ENCODE peak calls at places on chromosomes 16 and 17, in ten cellular contexts. O is HCT116, R is right lobe of liver, M is ovary, G is stomach, K is suprapubic skin, E is body of pancreas, B is A549, D is breast epithelium, X is tibial nerve. Q is an unnamed sample.

GRCh38 chr17:79836952-79837887 is 2.0 kb downstream of the CBX4 start:
- DNase-seq in D (peak), R (peak), M (peak), E (peak), O (peak), X (no peak), K (no peak), B (peak), G (peak), Q (peak)

GRCh38 chr16:89072216-89073130 is 21.2 kb upstream of the ACSF3 start:
- DNase-seq in E (no peak), X (no peak), M (no peak), G (no peak), K (no peak), O (no peak), B (no peak), D (no peak), R (no peak), Q (no peak)

GRCh38 chr16:62741692-62742091 is 705.5 kb upstream of the CDH8 start:
- DNase-seq in B (no peak), R (no peak), X (no peak), K (no peak), G (no peak), O (no peak), D (no peak), M (no peak), E (no peak), Q (no peak)

GRCh38 chr17:10748475-10749110 is 18.8 kb upstream of the TMEM220 start:
- DNase-seq in B (no peak), X (no peak), K (no peak), E (no peak), O (no peak), D (no peak), G (no peak), R (no peak), M (no peak), Q (no peak)

GRCh38 chr16:73171380-73171779 is 123.5 kb upstream of the ZFHX3 start:
- DNase-seq in X (no peak), O (no peak), E (no peak), B (no peak), R (no peak), M (no peak), K (no peak), G (no peak), D (no peak), Q (no peak)

GRCh38 chr16:4384497-4384896 is 12.8 kb downstream of the VASN start:
- DNase-seq in R (no peak), X (no peak), E (no peak), O (no peak), M (no peak), K (peak), B (no peak), G (no peak), D (peak), Q (no peak)

GRCh38 chr16:4176794-4177438 is 60.7 kb upstream of the ADCY9 start:
- DNase-seq in K (no peak), R (no peak), M (no peak), D (peak), G (no peak), E (no peak), B (peak), X (no peak), O (peak), Q (peak)

GRCh38 chr16:23229714-23230113 is 47.2 kb downstream of the SCNN1G start:
- DNase-seq in K (no peak), M (no peak), E (no peak), B (no peak), G (no peak), D (no peak), X (no peak), R (no peak), O (no peak), Q (no peak)

GRCh38 chr17:31702040-31702439 is 157.0 kb downstream of the COPRS start:
- DNase-seq in K (no peak), E (no peak), R (no peak), G (no peak), X (no peak), O (no peak), D (no peak), B (no peak), M (no peak), Q (no peak)

DNA sequence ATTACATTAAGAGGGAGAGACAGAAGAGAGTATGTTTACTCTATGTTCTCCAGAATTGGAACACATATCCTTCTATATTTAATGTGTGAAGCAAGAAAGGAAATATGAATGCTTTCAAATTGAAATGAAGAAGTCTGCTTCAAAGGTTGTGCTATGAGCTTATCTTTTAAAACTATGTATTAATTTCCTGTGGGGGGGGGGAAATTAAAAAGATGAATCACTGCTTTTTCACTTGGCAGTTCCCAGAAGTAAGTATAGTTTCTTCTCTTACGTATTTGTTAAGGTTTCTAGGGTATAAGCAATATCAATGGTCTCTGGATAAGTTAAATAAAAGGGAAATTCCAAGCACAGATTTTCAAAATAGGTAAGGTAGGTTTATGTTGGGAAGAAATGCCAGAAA is 7.0 kb downstream of the TERF2 start:
- DNase-seq in R (no peak), E (no peak), K (no peak), M (no peak), O (no peak), G (no peak), B (no peak), X (no peak), D (no peak), Q (no peak)
- TF ChIP-seq POLR2A in R (no peak), E (no peak), K (no peak), M (no peak), O (no peak), G (no peak), B (no peak), X (no peak), D (no peak), Q (no peak)

GRCh38 chr16:2048116-2048543 is 345 bp downstream of the TSC2 start:
- DNase-seq in B (no peak), O (no peak), R (no peak), K (no peak), X (no peak), D (no peak), M (no peak), E (no peak), G (no peak), Q (no peak)

GRCh38 chr16:2046889-2047329 is 725 bp downstream of the NTHL1 start:
- DNase-seq in K (no peak), R (peak), G (no peak), E (no peak), D (no peak), O (no peak), B (no peak), X (no peak), M (no peak), Q (no peak)

GRCh38 chr16:2044541-2044940 is 3.1 kb downstream of the NTHL1 start:
- DNase-seq in O (no peak), M (no peak), D (no peak), G (no peak), R (peak), E (no peak), X (no peak), K (no peak), B (no peak), Q (no peak)

GRCh38 chr16:2046125-2046888 is 1.3 kb downstream of the NTHL1 start:
- DNase-seq in M (no peak), G (no peak), D (no peak), B (no peak), O (no peak), R (peak), X (no peak), K (no peak), E (no peak), Q (no peak)

DNA sequence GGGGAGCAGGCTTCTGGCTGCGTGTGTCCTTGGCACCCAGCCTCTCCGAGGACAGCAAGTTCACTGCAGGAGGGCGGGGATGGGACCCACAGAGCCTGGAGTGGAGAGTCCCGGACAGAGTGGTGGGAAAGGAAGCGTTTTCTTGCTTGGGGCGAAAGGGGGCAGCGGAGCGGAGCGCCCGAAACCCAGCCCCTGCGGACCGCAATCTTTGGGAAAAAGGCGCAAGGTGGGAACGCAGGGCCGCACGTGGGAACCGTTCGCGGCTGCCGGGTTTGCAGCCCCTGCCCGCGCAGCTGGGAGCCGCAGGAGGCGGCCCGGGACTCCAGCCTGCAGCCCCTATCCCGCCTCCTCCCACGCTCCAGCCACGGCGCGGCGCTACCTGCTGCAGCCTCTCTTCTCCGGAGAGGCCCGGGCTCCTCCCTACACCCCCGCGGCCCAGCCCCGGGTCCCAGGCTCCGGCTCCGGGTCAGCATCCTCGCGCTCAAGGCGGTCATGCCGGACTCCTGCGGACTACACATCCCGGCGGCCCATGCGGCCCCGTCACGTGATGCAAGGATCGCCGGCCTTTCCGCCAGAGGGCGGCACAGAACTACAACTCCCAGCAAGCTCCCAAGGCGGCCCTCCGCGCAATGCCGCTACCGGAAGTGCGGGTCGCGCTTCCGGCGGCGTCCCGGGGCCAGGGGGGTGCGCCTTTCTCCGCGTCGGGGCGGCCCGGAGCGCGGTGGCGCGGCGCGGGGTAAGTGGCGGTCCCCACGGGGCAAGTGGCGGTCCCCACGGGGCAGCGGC is at the start of the genes NTHL1 and TSC2:
- DNase-seq in O (peak), X (peak), M (peak), R (peak), E (peak), D (peak), K (peak), B (peak), G (peak), Q (peak)
- TF ChIP-seq POLR2A in O (peak), X (no peak), M (peak), R (no peak), E (peak), D (no peak), K (no peak), B (peak), G (no peak), Q (peak)

DNA sequence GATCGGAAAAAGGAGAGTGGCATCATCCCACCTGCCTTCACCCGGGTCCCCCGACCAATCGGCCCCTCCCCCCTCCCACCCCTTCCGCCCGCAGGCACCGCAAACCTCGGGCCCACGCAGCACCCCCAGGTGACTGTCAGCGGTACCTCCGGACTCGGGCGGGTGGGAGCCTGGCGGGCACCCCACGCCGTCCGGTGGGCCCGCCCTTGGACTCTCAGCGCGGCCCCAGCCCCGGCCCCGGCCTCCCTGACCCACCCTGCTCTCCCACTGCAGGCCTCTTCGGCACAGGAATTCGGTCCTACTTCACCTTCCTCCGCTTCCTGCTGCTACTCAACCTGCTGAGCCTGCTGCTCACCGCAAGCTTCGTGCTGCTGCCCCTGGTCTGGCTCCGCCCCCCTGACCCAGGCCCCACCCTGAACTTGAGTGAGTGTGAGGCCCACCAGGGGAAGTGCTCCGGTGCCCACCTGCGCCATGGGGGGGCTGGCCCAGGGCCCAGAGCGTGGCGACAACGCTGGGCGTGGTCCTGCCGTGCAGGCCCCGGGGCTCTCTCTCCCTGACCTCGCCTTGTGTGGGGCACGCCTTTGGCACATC is 1.6 kb downstream of the TMC8 start:
- DNase-seq in R (peak), B (no peak), X (no peak), D (peak), O (no peak), E (peak), K (peak), M (no peak), G (peak), Q (no peak)
- TF ChIP-seq POLR2A in R (no peak), B (no peak), X (no peak), D (no peak), O (peak), E (no peak), K (no peak), M (no peak), G (no peak), Q (no peak)

GRCh38 chr17:21113106-21113690 is 13.6 kb upstream of the DHRS7B start:
- DNase-seq in D (no peak), G (no peak), O (no peak), K (no peak), R (no peak), X (no peak), M (no peak), B (no peak), E (no peak), Q (no peak)
- TF ChIP-seq POLR2A in D (no peak), G (no peak), O (no peak), K (no peak), R (no peak), X (no peak), M (no peak), B (no peak), E (no peak), Q (no peak)

GRCh38 chr16:8963010-8963824 is 489 bp downstream of the USP7 start:
- DNase-seq in M (no peak), X (no peak), R (no peak), O (no peak), D (no peak), K (no peak), E (peak), B (no peak), G (no peak), Q (no peak)

GRCh38 chr16:8964462-8964861 is 756 bp upstream of the USP7 start:
- DNase-seq in B (no peak), G (no peak), R (no peak), K (no peak), E (no peak), D (no peak), O (no peak), M (no peak), X (no peak), Q (no peak)

GRCh38 chr16:8961811-8962390 is 1.8 kb downstream of the USP7 start:
- DNase-seq in X (no peak), K (no peak), B (no peak), D (no peak), M (no peak), R (no peak), E (no peak), O (no peak), G (no peak), Q (no peak)

GRCh38 chr16:8962393-8963009 is 1.2 kb downstream of the USP7 start:
- DNase-seq in D (no peak), B (no peak), X (no peak), R (peak), O (no peak), E (peak), G (peak), M (no peak), K (no peak), Q (no peak)

GRCh38 chr16:8963825-8964441 is at the start of gene USP7:
- DNase-seq in E (peak), O (peak), B (peak), M (peak), X (peak), D (peak), R (peak), G (peak), K (peak), Q (peak)
- TF ChIP-seq POLR2A in E (peak), O (peak), B (peak), M (peak), X (peak), D (no peak), R (peak), G (no peak), K (peak), Q (peak)

GRCh38 chr17:61928101-61928436 is 287 bp upstream of the INTS2 start:
- DNase-seq in D (no peak), O (no peak), X (no peak), B (no peak), G (no peak), K (no peak), M (no peak), R (no peak), E (no peak), Q (no peak)

GRCh38 chr17:61926831-61927210 is 961 bp downstream of the INTS2 start:
- DNase-seq in G (no peak), O (no peak), R (no peak), X (no peak), K (no peak), D (no peak), M (no peak), B (no peak), E (no peak), Q (no peak)

GRCh38 chr17:61927211-61928100 is at the start of gene INTS2:
- DNase-seq in R (peak), D (peak), X (peak), B (peak), M (peak), G (peak), O (peak), K (peak), E (peak), Q (peak)
- TF ChIP-seq POLR2A in R (peak), D (peak), X (peak), B (peak), M (peak), G (peak), O (peak), K (peak), E (peak), Q (peak)

GRCh38 chr17:78707016-78707415 is 75.1 kb downstream of the CYTH1 start:
- DNase-seq in G (no peak), E (no peak), R (no peak), M (no peak), B (no peak), X (no peak), O (no peak), D (no peak), K (no peak), Q (no peak)

GRCh38 chr17:78706271-78706915 is 75.7 kb downstream of the CYTH1 start:
- DNase-seq in M (no peak), R (no peak), E (no peak), X (no peak), D (no peak), G (peak), B (peak), K (no peak), O (no peak), Q (no peak)

GRCh38 chr17:78704594-78704993 is 77.5 kb downstream of the CYTH1 start:
- DNase-seq in M (no peak), K (no peak), R (no peak), G (peak), B (no peak), E (no peak), O (no peak), X (no peak), D (no peak), Q (no peak)

GRCh38 chr17:78707923-78708322 is 74.2 kb downstream of the CYTH1 start:
- DNase-seq in G (no peak), M (no peak), X (no peak), D (no peak), E (no peak), B (no peak), K (no peak), O (no peak), R (no peak), Q (no peak)

GRCh38 chr17:78705071-78705470 is 77.0 kb downstream of the CYTH1 start:
- DNase-seq in M (no peak), D (no peak), K (no peak), E (no peak), O (no peak), B (no peak), R (no peak), X (no peak), G (no peak), Q (no peak)
- TF ChIP-seq POLR2A in M (no peak), D (no peak), K (no peak), E (no peak), O (no peak), B (no peak), R (no peak), X (no peak), G (no peak), Q (no peak)

GRCh38 chr17:27288183-27288582 is 5.7 kb upstream of the WSB1 start:
- DNase-seq in O (no peak), X (no peak), R (no peak), D (no peak), E (no peak), M (no peak), G (no peak), K (no peak), B (no peak), Q (no peak)

GRCh38 chr17:27282054-27282501 is 11.8 kb upstream of the WSB1 start:
- DNase-seq in D (no peak), X (peak), M (no peak), R (no peak), B (no peak), K (no peak), E (no peak), O (no peak), G (no peak), Q (no peak)

GRCh38 chr17:27283057-27283456 is 10.9 kb upstream of the WSB1 start:
- DNase-seq in X (no peak), R (no peak), G (no peak), O (no peak), E (no peak), K (no peak), D (no peak), B (no peak), M (no peak), Q (no peak)

GRCh38 chr17:27285501-27285900 is 8.4 kb upstream of the WSB1 start:
- DNase-seq in E (no peak), K (no peak), X (no peak), G (no peak), B (no peak), M (no peak), O (no peak), R (no peak), D (no peak), Q (no peak)

DNA sequence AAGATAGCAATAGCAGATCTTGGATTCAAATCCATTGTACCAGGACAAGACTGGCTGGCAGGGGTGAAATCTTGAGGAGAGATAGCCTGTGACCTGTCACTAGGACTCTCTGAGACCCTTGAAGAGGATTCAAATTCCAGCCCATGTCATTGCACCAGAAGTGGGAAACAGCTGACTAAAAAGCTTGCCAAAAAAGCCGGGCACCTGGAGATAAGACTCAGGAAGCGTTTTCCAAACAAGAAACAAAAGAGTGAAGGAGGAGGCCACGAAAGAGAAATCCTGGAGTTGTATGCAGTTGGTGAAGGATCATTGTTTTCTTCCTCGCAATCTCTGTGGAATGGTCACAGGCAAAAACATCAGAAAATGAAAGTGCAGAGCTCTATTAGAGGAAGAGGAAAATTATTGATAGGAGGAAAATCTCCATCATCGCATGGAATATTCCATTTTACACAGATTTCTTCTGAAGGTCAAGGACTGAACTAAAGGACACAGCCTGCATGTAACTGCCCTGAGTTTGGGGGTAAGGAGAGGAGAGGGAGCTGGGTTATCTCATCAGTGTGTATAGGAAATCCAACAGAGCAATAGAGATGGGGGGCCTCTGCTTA is 9.0 kb upstream of the WSB1 start:
- DNase-seq in D (no peak), R (no peak), O (no peak), E (no peak), G (no peak), M (no peak), X (no peak), K (no peak), B (no peak), Q (no peak)
- TF ChIP-seq POLR2A in D (no peak), R (no peak), O (no peak), E (no peak), G (no peak), M (no peak), X (no peak), K (no peak), B (no peak), Q (no peak)

GRCh38 chr16:30637952-30638351 is 12.8 kb upstream of the PRR14 start:
- DNase-seq in G (no peak), B (peak), M (no peak), O (peak), R (no peak), D (no peak), E (no peak), X (no peak), K (no peak), Q (no peak)

GRCh38 chr16:30633526-30633925 is 17.2 kb upstream of the PRR14 start:
- DNase-seq in D (no peak), M (no peak), X (no peak), R (no peak), K (no peak), G (no peak), B (no peak), O (no peak), E (no peak), Q (no peak)

GRCh38 chr16:30641378-30641982 is 9.3 kb upstream of the PRR14 start:
- DNase-seq in G (peak), B (no peak), E (no peak), R (no peak), D (no peak), K (no peak), M (no peak), O (no peak), X (no peak), Q (no peak)

GRCh38 chr16:30636599-30636998 is 14.2 kb upstream of the PRR14 start:
- DNase-seq in K (no peak), B (no peak), M (no peak), D (no peak), G (no peak), X (no peak), O (no peak), R (no peak), E (no peak), Q (no peak)
- TF ChIP-seq POLR2A in K (no peak), B (no peak), M (no peak), D (no peak), G (no peak), X (no peak), O (no peak), R (no peak), E (no peak), Q (no peak)

GRCh38 chr17:2336215-2337151 is at the start of gene TSR1:
- DNase-seq in G (peak), X (peak), B (peak), R (peak), D (peak), E (peak), K (peak), M (peak), O (peak), Q (peak)
- TF ChIP-seq POLR2A in G (peak), X (peak), B (peak), R (peak), D (peak), E (peak), K (peak), M (peak), O (peak), Q (peak)

Q was measured in H54.